ENCODE peak calls at places on chromosomes 3 and 15, in eight cellular contexts. M is PC-3, L is fibroblast of lung, R is SK-N-SH, P is OCI-LY7, O is HCT116, Z is H9, N is neural progenitor cell. I is an unnamed sample. For H4K20me1, the result is how much of the 10 kb centered on the place peaks cover.

GRCh38 chr15:88658972-88659931 is 20.4 kb downstream of the ISG20 start:
- DNase-seq in M (peak), L (peak), R (no peak), P (no peak), O (peak), Z (no peak), N (no peak), I (no peak)

GRCh38 chr3:54520060-54520459 is 397.7 kb downstream of the CACNA2D3 start:
- DNase-seq in M (no peak), L (no peak), R (no peak), P (no peak), O (no peak), Z (no peak), N (no peak), I (no peak)

GRCh38 chr3:29972594-29972993 is 633.8 kb upstream of the TGFBR2 start:
- DNase-seq in M (no peak), L (peak), R (no peak), P (no peak), O (no peak), Z (no peak), N (peak), I (no peak)

GRCh38 chr3:59850352-59850870 is 800.6 kb upstream of the CFAP20DC start:
- DNase-seq in M (no peak), L (no peak), R (no peak), P (no peak), O (no peak), Z (no peak), N (no peak), I (no peak)

GRCh38 chr15:69836526-69837230 is 261.0 kb downstream of the TLE3 start:
- DNase-seq in M (no peak), L (no peak), R (no peak), P (no peak), O (no peak), Z (no peak), N (no peak), I (no peak)

GRCh38 chr15:92801412-92801773 is 98.7 kb upstream of the CHD2 start:
- DNase-seq in M (peak), L (peak), R (no peak), P (no peak), O (peak), Z (no peak), N (no peak), I (no peak)

GRCh38 chr15:98272586-98272985 is 312.1 kb downstream of the ARRDC4 start:
- DNase-seq in M (no peak), L (no peak), R (no peak), P (no peak), O (no peak), Z (no peak), N (no peak), I (no peak)

GRCh38 chr3:46619845-46620778 is 7.8 kb downstream of the FAM240A start:
- DNase-seq in M (no peak), L (no peak), R (no peak), P (no peak), O (no peak), Z (no peak), N (no peak), I (no peak)

GRCh38 chr3:126345231-126345630 is 12.0 kb downstream of the KLF15 start:
- DNase-seq in M (no peak), L (no peak), R (no peak), P (no peak), O (no peak), Z (no peak), N (no peak), I (no peak)

GRCh38 chr3:126466886-126467610 is 8.6 kb downstream of the ZXDC start:
- DNase-seq in M (no peak), L (no peak), R (no peak), P (no peak), O (no peak), Z (no peak), N (no peak), I (no peak)

GRCh38 chr15:62637498-62637897 is 405.0 kb upstream of the TPM1 start:
- DNase-seq in M (no peak), L (peak), R (peak), P (no peak), O (no peak), Z (no peak), N (no peak), I (no peak)

GRCh38 chr15:62262305-62262941 is 97.3 kb upstream of the C2CD4B start:
- DNase-seq in M (no peak), L (no peak), R (no peak), P (no peak), O (no peak), Z (no peak), N (no peak), I (no peak)

GRCh38 chr3:150975992-150976368 is 3.5 kb upstream of the CLRN1 start:
- DNase-seq in M (no peak), L (no peak), R (no peak), P (no peak), O (no peak), Z (no peak), N (no peak), I (no peak)

GRCh38 chr3:154427685-154428291 is 2.2 kb downstream of the GPR149 start:
- DNase-seq in M (no peak), L (no peak), R (peak), P (no peak), O (no peak), Z (peak), N (peak), I (no peak)

GRCh38 chr15:36498922-36499321 is 80.5 kb upstream of the CDIN1 start:
- DNase-seq in M (peak), L (no peak), R (no peak), P (no peak), O (no peak), Z (no peak), N (no peak), I (no peak)

GRCh38 chr3:38538773-38539353 is 42.7 kb downstream of the EXOG start:
- DNase-seq in M (no peak), L (no peak), R (no peak), P (no peak), O (no peak), Z (no peak), N (no peak), I (no peak)

GRCh38 chr15:66702035-66702769 is at the start of gene SMAD6:
- DNase-seq in M (peak), L (peak), R (peak), P (peak), O (peak), Z (peak), N (peak), I (peak)

GRCh38 chr3:31124368-31124767 is 229.9 kb upstream of the GADL1 start:
- DNase-seq in M (no peak), L (peak), R (no peak), P (no peak), O (no peak), Z (no peak), N (no peak), I (no peak)

GRCh38 chr15:47688573-47689086 is 28.7 kb upstream of the SEMA6D start:
- DNase-seq in M (peak), L (peak), R (no peak), P (no peak), O (no peak), Z (no peak), N (no peak), I (no peak)

GRCh38 chr3:123283657-123284398 is 82.1 kb downstream of the SEC22A start:
- DNase-seq in M (no peak), L (no peak), R (no peak), P (no peak), O (no peak), Z (no peak), N (no peak), I (no peak)

GRCh38 chr3:138862924-138863775 is 28.4 kb upstream of the PIK3CB start:
- DNase-seq in M (peak), L (peak), R (no peak), P (no peak), O (peak), Z (peak), N (no peak), I (peak)

GRCh38 chr3:65665922-65666321 is 372.8 kb downstream of the MAGI1 start:
- DNase-seq in M (no peak), L (no peak), R (no peak), P (no peak), O (no peak), Z (no peak), N (no peak), I (no peak)

GRCh38 chr3:28077566-28077965 is 163.9 kb upstream of the CMC1 start:
- DNase-seq in M (peak), L (peak), R (no peak), P (no peak), O (peak), Z (peak), N (peak), I (no peak)

GRCh38 chr15:90814193-90814811 is 54.1 kb upstream of the FURIN start:
- DNase-seq in M (no peak), L (peak), R (no peak), P (no peak), O (no peak), Z (no peak), N (no peak), I (no peak)

DNA sequence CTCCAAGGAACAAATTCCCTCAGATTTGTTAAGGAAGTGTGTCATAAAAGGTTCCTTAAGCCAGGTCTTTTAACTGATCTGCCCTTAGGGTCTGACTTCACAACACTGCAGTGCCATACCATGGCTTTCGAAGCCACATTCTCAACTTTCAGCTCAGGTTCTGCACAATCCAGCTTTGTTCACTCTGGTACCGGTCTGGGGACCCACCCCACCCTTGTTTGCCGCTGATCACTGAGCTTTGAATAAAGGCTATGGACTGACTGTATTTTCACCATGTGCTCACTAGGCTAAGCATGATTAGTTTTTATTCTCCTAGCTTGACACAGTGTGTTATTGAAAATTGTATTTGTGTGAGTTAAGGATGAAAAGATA is 15.9 kb downstream of the SNX1 start:
- DNase-seq in M (no peak), L (no peak), R (no peak), P (no peak), O (no peak), Z (no peak), N (no peak), I (no peak)
- H4K20me1 ChIP-seq in M (under half), L (under half), R (under half), P (under half), O (under half), Z (under half), N (under half), I (under half)

DNA sequence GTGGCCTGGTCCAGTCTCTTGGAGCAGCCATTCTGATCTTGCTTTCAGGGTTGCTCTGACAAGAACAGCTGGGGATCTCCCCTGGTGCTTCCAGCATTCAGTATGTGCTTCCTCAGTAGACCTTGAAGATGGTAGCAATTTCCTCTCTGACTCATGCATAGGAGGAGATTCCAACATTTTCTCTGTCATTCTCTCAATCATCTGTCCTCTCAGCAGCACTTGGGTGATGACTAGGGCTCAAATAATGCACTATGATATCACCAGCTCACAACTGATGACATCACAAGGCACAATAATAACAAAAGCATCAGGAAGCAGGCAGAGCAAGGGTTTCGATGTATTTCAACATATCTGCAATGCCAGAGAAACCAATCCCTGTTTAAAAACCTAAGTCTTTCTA is 52.7 kb downstream of the NFKBIZ start:
- DNase-seq in M (peak), L (peak), R (no peak), P (peak), O (peak), Z (no peak), N (no peak), I (peak)
- H2AFZ ChIP-seq in M (no peak), L (no peak), R (no peak), P (peak), O (no peak), Z (no peak), N (no peak), I (peak)

GRCh38 chr3:195352895-195353488 is 82.0 kb upstream of the XXYLT1 start:
- DNase-seq in M (peak), L (peak), R (no peak), P (no peak), O (peak), Z (no peak), N (no peak), I (peak)

GRCh38 chr3:195356151-195357086 is 85.5 kb upstream of the XXYLT1 start:
- DNase-seq in M (no peak), L (peak), R (no peak), P (no peak), O (no peak), Z (peak), N (peak), I (no peak)
- H4K20me1 ChIP-seq in M (under half), L (under half), R (under half), P (under half), O (under half), Z (under half), N (under half), I (under half)

GRCh38 chr15:22887157-22887951 is 48.9 kb downstream of the NIPA2 start:
- DNase-seq in M (peak), L (peak), R (no peak), P (no peak), O (no peak), Z (no peak), N (no peak), I (no peak)

GRCh38 chr15:22890296-22890695 is 51.8 kb downstream of the NIPA2 start:
- DNase-seq in M (no peak), L (no peak), R (no peak), P (no peak), O (no peak), Z (no peak), N (no peak), I (no peak)

GRCh38 chr15:22888120-22888859 is 49.8 kb downstream of the NIPA2 start:
- DNase-seq in M (peak), L (peak), R (no peak), P (no peak), O (no peak), Z (no peak), N (no peak), I (peak)

GRCh38 chr15:22891426-22892210 is 53.2 kb downstream of the NIPA2 start:
- DNase-seq in M (no peak), L (no peak), R (no peak), P (no peak), O (no peak), Z (no peak), N (no peak), I (no peak)

DNA sequence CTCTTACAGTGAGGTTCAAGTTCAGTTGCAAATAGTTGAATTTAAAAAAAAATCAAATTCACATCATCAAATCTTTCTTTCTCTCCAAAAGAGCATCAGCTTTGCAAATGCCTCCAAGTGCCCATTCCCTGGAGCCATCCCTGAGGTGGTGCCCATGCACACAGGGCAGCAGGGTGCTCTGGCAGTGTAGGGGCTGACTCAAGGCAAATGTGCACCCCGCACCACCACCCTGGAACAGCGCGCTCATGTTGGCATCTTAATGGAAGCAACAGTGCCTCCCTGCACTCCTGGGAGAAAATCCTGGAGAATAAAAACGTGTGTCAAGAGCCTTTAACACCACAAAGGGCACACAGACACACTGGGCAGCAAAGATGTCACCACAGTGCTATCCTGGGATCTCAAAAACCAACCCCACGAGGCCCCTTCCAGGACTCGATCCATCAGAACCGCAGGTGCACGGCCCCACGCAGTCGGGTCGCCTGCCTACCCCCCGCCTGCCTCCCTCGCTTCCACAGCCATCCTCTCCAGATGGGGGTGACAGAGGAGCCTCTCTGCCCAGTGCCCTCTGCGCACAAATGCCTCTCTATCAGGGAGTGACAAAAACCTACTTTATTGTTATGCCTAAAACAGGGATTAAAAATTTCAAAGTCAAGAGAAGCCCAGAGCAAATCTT is 50.8 kb downstream of the NIPA2 start:
- DNase-seq in M (no peak), L (no peak), R (no peak), P (no peak), O (no peak), Z (no peak), N (no peak), I (no peak)
- H2AFZ ChIP-seq in M (no peak), L (no peak), R (no peak), P (no peak), O (no peak), Z (no peak), N (no peak), I (no peak)

GRCh38 chr3:9678493-9678892 is 25.1 kb upstream of the CPNE9 start:
- DNase-seq in M (no peak), L (no peak), R (no peak), P (no peak), O (no peak), Z (no peak), N (no peak), I (no peak)
- H4K20me1 ChIP-seq in M (under half), L (under half), R (under half), P (under half), O (under half), Z (under half), N (under half), I (under half)

DNA sequence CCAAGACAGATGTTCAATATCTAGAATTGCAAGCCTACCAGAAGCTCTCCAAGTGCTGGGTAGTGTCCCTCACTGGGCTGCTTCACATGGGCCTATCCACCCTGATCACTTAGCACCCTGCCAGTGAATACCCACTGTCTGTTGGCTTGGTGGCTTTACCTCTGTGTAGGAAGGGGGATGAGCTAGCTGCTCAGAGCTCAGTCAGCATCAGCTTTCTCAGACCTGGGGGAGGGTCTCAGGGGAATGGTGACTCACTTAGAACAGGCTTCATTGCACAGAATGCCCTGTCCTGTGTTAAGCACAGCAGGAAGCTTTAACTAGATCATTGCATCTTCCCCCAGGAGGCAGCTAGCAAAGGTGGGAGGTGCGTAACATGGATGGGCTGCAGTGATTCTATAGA is 209.8 kb downstream of the PDCD6IP start:
- DNase-seq in M (no peak), L (peak), R (no peak), P (peak), O (no peak), Z (peak), N (peak), I (no peak)
- H2AFZ ChIP-seq in M (no peak), L (no peak), R (no peak), P (peak), O (no peak), Z (no peak), N (no peak), I (no peak)

GRCh38 chr3:58580826-58581327 is 3.7 kb upstream of the FAM107A start:
- DNase-seq in M (no peak), L (no peak), R (no peak), P (no peak), O (no peak), Z (no peak), N (no peak), I (no peak)

GRCh38 chr3:58576716-58577115 is 475 bp downstream of the FAM107A start:
- DNase-seq in M (no peak), L (no peak), R (no peak), P (no peak), O (no peak), Z (no peak), N (no peak), I (no peak)

GRCh38 chr3:58581328-58582091 is 4.3 kb upstream of the FAM107A start:
- DNase-seq in M (no peak), L (no peak), R (no peak), P (no peak), O (no peak), Z (no peak), N (peak), I (no peak)

GRCh38 chr3:58577269-58577821 is at the start of gene FAM107A:
- DNase-seq in M (peak), L (peak), R (no peak), P (no peak), O (no peak), Z (peak), N (peak), I (no peak)

DNA sequence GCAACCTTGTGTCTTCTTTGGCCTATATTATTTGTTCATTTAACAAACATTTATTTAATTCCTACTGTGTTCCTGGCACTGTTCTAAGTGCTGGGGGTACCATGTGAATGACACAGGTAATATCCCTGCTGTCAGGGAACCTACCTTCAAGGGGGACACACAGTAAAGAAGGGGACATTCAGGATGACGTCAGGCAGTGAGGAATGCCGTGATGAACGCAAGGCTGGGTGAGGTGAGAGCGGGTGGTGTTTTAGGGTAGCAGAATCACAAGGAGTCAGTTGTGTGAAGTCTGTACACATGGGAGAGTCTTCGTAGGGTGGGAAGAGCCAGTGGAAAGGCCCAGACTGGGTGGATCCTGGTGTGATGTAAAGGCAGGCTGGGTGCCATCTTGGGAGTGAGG is 1.7 kb upstream of the FAM107A start:
- DNase-seq in M (no peak), L (no peak), R (no peak), P (no peak), O (no peak), Z (no peak), N (no peak), I (no peak)
- H4K20me1 ChIP-seq in M (under half), L (under half), R (under half), P (under half), O (under half), Z (under half), N (under half), I (under half)

DNA sequence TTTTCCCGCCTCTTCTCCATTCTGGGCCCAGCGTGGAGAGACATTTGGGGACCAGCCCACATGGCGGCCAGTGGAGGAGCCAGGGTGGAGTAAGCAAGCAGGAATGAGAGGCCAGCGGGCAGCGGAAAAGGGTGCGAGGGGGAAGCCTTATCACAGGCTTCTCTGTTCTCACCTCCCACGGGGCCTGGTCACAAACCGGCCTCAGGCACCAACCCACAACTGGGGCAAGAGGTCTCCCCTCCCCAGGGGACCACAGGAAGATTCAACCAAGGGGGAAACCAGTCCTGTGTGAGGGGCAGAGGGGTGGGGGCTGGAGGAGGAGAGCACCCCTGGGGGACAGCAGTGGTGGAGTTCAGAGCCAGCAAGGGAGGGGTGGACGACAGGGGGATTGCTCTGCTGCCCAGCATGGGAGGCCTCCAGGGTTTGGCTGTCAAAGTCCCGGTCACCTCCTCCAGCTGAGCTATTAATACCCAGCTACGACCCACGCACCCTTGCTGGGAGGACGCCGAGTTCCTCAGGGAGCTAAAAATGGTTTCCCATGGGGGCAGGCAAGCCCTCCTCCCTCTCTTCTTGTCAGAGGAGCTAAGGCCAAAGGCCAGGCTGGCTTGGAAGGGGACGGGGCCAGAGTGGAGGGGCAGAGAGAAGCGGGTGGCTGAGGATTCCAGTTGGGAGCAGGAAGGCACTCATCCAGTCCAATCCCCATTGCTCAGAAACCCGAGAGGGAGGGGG is 23.8 kb upstream of the RPL29 start:
- DNase-seq in M (no peak), L (no peak), R (no peak), P (no peak), O (no peak), Z (no peak), N (no peak), I (no peak)
- H2AFZ ChIP-seq in M (no peak), L (peak), R (no peak), P (no peak), O (no peak), Z (no peak), N (no peak), I (no peak)

I was measured in keratinocyte.